ENCODE peak calls at places on chromosomes 11 and 22, in eight cellular contexts. Y, I, A, L, O, G, U and H are unnamed samples.

GRCh38 chr11:132058211-132058772 is 687.9 kb downstream of the NTM start:
- DNase-seq in Y (no peak), I (peak), A (no peak), L (no peak), O (no peak), G (peak), U (peak), H (peak)

GRCh38 chr11:1827095-1827797 is 7.5 kb upstream of the SYT8 start:
- DNase-seq in Y (peak), I (peak), A (no peak), L (peak), O (peak), G (peak), U (no peak), H (peak)

GRCh38 chr11:28536504-28537267 is 428.5 kb downstream of the METTL15 start:
- DNase-seq in Y (no peak), I (no peak), A (no peak), L (no peak), O (no peak), G (no peak), U (no peak), H (no peak)

GRCh38 chr11:73392108-73393010 is 16.2 kb downstream of the RELT start:
- DNase-seq in Y (peak), I (no peak), A (no peak), L (no peak), O (no peak), G (no peak), U (no peak), H (no peak)

GRCh38 chr22:23404689-23405365 is 175.3 kb downstream of the IGLL1 start:
- DNase-seq in Y (no peak), I (no peak), A (peak), L (no peak), O (no peak), G (peak), U (no peak), H (no peak)

GRCh38 chr22:26139320-26139719 is 29.9 kb upstream of the SEZ6L start:
- DNase-seq in Y (no peak), I (peak), A (no peak), L (no peak), O (peak), G (no peak), U (no peak), H (no peak)

GRCh38 chr22:17331690-17332089 is 37.6 kb upstream of the CECR2 start:
- DNase-seq in Y (peak), I (no peak), A (no peak), L (no peak), O (no peak), G (no peak), U (no peak), H (no peak)

GRCh38 chr22:42084874-42085273 is 5.4 kb downstream of the SMDT1 start:
- DNase-seq in Y (no peak), I (no peak), A (no peak), L (no peak), O (no peak), G (no peak), U (no peak), H (no peak)

GRCh38 chr11:101912823-101913284 is 2.0 kb upstream of the CEP126 start:
- DNase-seq in Y (no peak), I (no peak), A (no peak), L (no peak), O (no peak), G (peak), U (no peak), H (no peak)

GRCh38 chr22:50225200-50225969 is 19.4 kb downstream of the TUBGCP6 start:
- DNase-seq in Y (no peak), I (no peak), A (no peak), L (no peak), O (no peak), G (no peak), U (no peak), H (no peak)

GRCh38 chr11:67499808-67500793 is 5.1 kb downstream of the PITPNM1 start:
- DNase-seq in Y (peak), I (no peak), A (no peak), L (no peak), O (no peak), G (no peak), U (no peak), H (no peak)

GRCh38 chr22:30362632-30363281 is 6.0 kb downstream of the CCDC157 start:
- DNase-seq in Y (no peak), I (no peak), A (no peak), L (no peak), O (no peak), G (no peak), U (no peak), H (peak)

GRCh38 chr11:97234016-97234415 is 844.2 kb downstream of the JRKL start:
- DNase-seq in Y (no peak), I (no peak), A (no peak), L (no peak), O (no peak), G (no peak), U (no peak), H (no peak)

GRCh38 chr11:3835752-3836151 is 5.0 kb downstream of the RHOG start:
- DNase-seq in Y (no peak), I (no peak), A (no peak), L (no peak), O (no peak), G (no peak), U (no peak), H (no peak)

GRCh38 chr11:18321622-18321990 is 334 bp downstream of the HPS5 start:
- DNase-seq in Y (no peak), I (no peak), A (no peak), L (no peak), O (no peak), G (no peak), U (no peak), H (no peak)